ENCODE peak calls at places on chromosome 7, in five cellular contexts. S is spleen, G is right lobe of liver, K is heart left ventricle, P is adrenal gland. N is an unnamed sample.
A peak's percentile ranks its signal among the peaks of the same experiment; 100 is the strongest.

GRCh38 chr7:30727061-30727945 is 24.6 kb upstream of the INMT start:
- DNase-seq in S (peak; percentile 79), G (no peak), K (no peak), P (no peak), N (no peak)

GRCh38 chr7:20598479-20599419 is 16.7 kb upstream of the ABCB5 start:
- DNase-seq in S (no peak), G (no peak), K (no peak), P (no peak), N (no peak)

GRCh38 chr7:80916770-80917681 is 1.8 kb downstream of the SEMA3C start:
- DNase-seq in S (no peak), G (no peak), K (no peak), P (no peak), N (no peak)

GRCh38 chr7:134108803-134109202 is 18.3 kb upstream of the LRGUK start:
- DNase-seq in S (no peak), G (no peak), K (no peak), P (no peak), N (no peak)

GRCh38 chr7:79528421-79528820 is 75.0 kb upstream of the MAGI2 start:
- DNase-seq in S (no peak), G (no peak), K (no peak), P (no peak), N (no peak)

GRCh38 chr7:110358028-110358427 is 732.9 kb upstream of the LRRN3 start:
- DNase-seq in S (no peak), G (no peak), K (no peak), P (no peak), N (no peak)

GRCh38 chr7:108200326-108200725 is 70.2 kb upstream of the LAMB4 start:
- DNase-seq in S (no peak), G (no peak), K (no peak), P (no peak), N (no peak)

GRCh38 chr7:34090796-34091195 is 185.5 kb downstream of the BMPER start:
- DNase-seq in S (no peak), G (no peak), K (no peak), P (no peak), N (no peak)

GRCh38 chr7:37405603-37406122 is 43.0 kb downstream of the ELMO1 start:
- DNase-seq in S (no peak), G (peak; percentile 77), K (peak; percentile 81), P (peak; percentile 46), N (no peak)

GRCh38 chr7:3301831-3302618 is 973 bp downstream of the SDK1 start:
- DNase-seq in S (peak; percentile 81), G (no peak), K (peak; percentile 30), P (no peak), N (peak; percentile 41)

GRCh38 chr7:106858618-106859532 is 6.2 kb upstream of the PIK3CG start:
- DNase-seq in S (peak; percentile 76), G (peak; percentile 59), K (peak; percentile 80), P (peak; percentile 41), N (peak; percentile 25)

GRCh38 chr7:25028370-25028971 is 48.5 kb upstream of the OSBPL3 start:
- DNase-seq in S (no peak), G (no peak), K (no peak), P (no peak), N (no peak)

GRCh38 chr7:45920543-45921380 is at the start of gene IGFBP3:
- DNase-seq in S (no peak), G (no peak), K (peak; percentile 70), P (no peak), N (peak; percentile 62)

GRCh38 chr7:151248191-151249033 is at the start of gene SMARCD3:
- DNase-seq in S (peak; percentile 85), G (peak; percentile 62), K (peak; percentile 90), P (peak; percentile 75), N (peak; percentile 74)

GRCh38 chr7:85475071-85475470 is 288.2 kb upstream of the SEMA3D start:
- DNase-seq in S (no peak), G (no peak), K (no peak), P (no peak), N (no peak)

GRCh38 chr7:107879400-107880035 is 11.5 kb upstream of the DLD start:
- DNase-seq in S (no peak), G (no peak), K (no peak), P (no peak), N (peak; percentile 48)

GRCh38 chr7:87164433-87164832 is 12.2 kb downstream of the DMTF1 start:
- DNase-seq in S (no peak), G (no peak), K (no peak), P (no peak), N (no peak)

GRCh38 chr7:74627699-74628411 is 29.7 kb upstream of the GTF2I start:
- DNase-seq in S (no peak), G (peak; percentile 78), K (peak; percentile 51), P (peak; percentile 86), N (peak; percentile 61)

GRCh38 chr7:73361340-73361739 is 33.4 kb downstream of the FKBP6 start:
- DNase-seq in S (no peak), G (no peak), K (no peak), P (no peak), N (no peak)

GRCh38 chr7:151342102-151342646 is 562 bp downstream of the NUB1 start:
- DNase-seq in S (no peak), G (no peak), K (no peak), P (no peak), N (no peak)

GRCh38 chr7:113083132-113083833 is 3.3 kb downstream of the GPR85 start:
- DNase-seq in S (no peak), G (no peak), K (no peak), P (no peak), N (no peak)

GRCh38 chr7:36600869-36601530 is 123.3 kb downstream of the AOAH start:
- DNase-seq in S (no peak), G (no peak), K (no peak), P (no peak), N (peak; percentile 51)

GRCh38 chr7:121797283-121798037 is 75.5 kb upstream of the PTPRZ1 start:
- DNase-seq in S (no peak), G (no peak), K (no peak), P (no peak), N (no peak)

GRCh38 chr7:107392811-107393210 is 77.0 kb upstream of the GPR22 start:
- DNase-seq in S (no peak), G (no peak), K (no peak), P (no peak), N (no peak)

GRCh38 chr7:98991141-98991540 is 112.8 kb downstream of the TRRAP start:
- DNase-seq in S (no peak), G (no peak), K (no peak), P (no peak), N (no peak)

GRCh38 chr7:113730309-113730955 is 188.4 kb downstream of the PPP1R3A start:
- DNase-seq in S (no peak), G (no peak), K (no peak), P (no peak), N (no peak)

GRCh38 chr7:132112632-132113031 is 463.6 kb downstream of the PLXNA4 start:
- DNase-seq in S (no peak), G (no peak), K (no peak), P (no peak), N (no peak)

GRCh38 chr7:148697256-148697841 is 1.4 kb upstream of the CUL1 start:
- DNase-seq in S (no peak), G (no peak), K (peak; percentile 68), P (peak; percentile 36), N (peak; percentile 21)

GRCh38 chr7:106657085-106657991 is 3.6 kb downstream of the CCDC71L start:
- DNase-seq in S (no peak), G (no peak), K (no peak), P (no peak), N (no peak)

GRCh38 chr7:138091073-138091472 is 14.8 kb downstream of the AKR1D1 start:
- DNase-seq in S (no peak), G (no peak), K (no peak), P (no peak), N (no peak)

GRCh38 chr7:142537760-142538159 is 211.5 kb upstream of the PRSS1 start:
- DNase-seq in S (no peak), G (no peak), K (no peak), P (no peak), N (no peak)

GRCh38 chr7:150911590-150912267 is 59.4 kb downstream of the AOC1 start:
- DNase-seq in S (no peak), G (no peak), K (no peak), P (no peak), N (no peak)

GRCh38 chr7:3551536-3551935 is 250.5 kb downstream of the SDK1 start:
- DNase-seq in S (no peak), G (no peak), K (no peak), P (no peak), N (no peak)

DNA sequence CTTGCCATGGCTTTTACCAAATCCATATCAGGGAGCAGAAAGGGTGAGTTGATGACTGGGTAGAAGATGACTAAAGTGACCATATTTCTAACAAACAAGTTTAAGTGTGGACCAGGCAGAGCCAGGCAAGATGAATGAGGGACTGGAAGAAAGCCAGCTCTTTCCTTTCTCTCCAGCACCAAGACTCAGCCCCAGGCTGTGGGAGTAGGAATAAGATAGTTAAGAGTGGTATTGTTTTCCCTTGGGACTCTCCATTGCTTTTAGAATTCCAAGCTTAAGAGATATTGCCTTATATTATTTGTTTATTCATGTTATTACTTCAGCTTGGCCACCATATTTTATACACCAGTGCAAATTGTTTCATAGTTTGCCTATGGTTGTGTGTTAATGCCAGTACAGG is 28.8 kb upstream of the TSPAN33 start:
- DNase-seq in S (no peak), G (no peak), K (no peak), P (no peak), N (no peak)
- H3K4me3 ChIP-seq in S (no peak overlapping the region), G (no peak overlapping the region), K (no peak overlapping the region), P (no peak overlapping the region), N (no peak overlapping the region)

GRCh38 chr7:4768597-4769569 is 6.5 kb upstream of the AP5Z1 start:
- DNase-seq in S (no peak), G (no peak), K (no peak), P (no peak), N (no peak)

GRCh38 chr7:4771737-4772136 is 3.7 kb upstream of the AP5Z1 start:
- DNase-seq in S (no peak), G (no peak), K (no peak), P (no peak), N (no peak)

GRCh38 chr7:4772306-4772705 is 3.1 kb upstream of the AP5Z1 start:
- DNase-seq in S (no peak), G (no peak), K (no peak), P (no peak), N (no peak)

GRCh38 chr7:4770886-4771285 is 4.5 kb upstream of the AP5Z1 start:
- DNase-seq in S (no peak), G (no peak), K (no peak), P (no peak), N (no peak)

GRCh38 chr7:4769753-4770152 is 5.7 kb upstream of the AP5Z1 start:
- DNase-seq in S (no peak), G (no peak), K (no peak), P (no peak), N (no peak)
- H3K27ac ChIP-seq in S (no peak overlapping the region), G (no peak overlapping the region), K (no peak overlapping the region), P (no peak overlapping the region), N (no peak overlapping the region)

DNA sequence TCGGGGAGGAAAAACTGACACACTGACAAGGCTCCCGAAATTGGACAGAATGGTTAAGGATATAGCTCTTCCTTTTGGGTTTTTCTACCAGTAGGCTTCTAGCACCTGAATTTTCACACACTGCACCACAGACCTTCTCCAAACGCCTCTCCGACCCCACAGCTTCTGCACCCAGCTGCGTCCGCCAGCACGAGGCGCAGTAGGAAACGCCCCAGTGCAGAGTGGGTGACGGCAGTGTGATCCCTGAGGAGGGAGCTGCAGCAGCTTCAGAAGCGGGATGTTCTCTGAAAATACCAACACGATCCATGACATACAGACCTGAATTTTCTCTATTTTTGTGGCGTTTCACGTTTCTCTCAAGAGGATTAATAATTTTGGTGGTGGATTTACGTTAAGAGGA is 25.9 kb downstream of the HSPB1 start:
- DNase-seq in S (no peak), G (no peak), K (no peak), P (no peak), N (no peak)
- TF ChIP-seq POLR2A in S (no peak), G (no peak), K (no peak), P (no peak), N (no peak)

GRCh38 chr7:145431834-145432233 is 596.0 kb upstream of the TPK1 start:
- DNase-seq in S (no peak), G (no peak), K (no peak), P (no peak), N (no peak)
- H3K4me3 ChIP-seq in S (no peak overlapping the region), G (no peak overlapping the region), K (no peak overlapping the region), P (no peak overlapping the region), N (no peak overlapping the region)

N was measured in body of pancreas.